ENCODE peak calls at places on chromosomes 6 and 20, in four cellular contexts. W is spleen, Y is A549, P is psoas muscle. H is an unnamed sample.

GRCh38 chr6:79544299-79544927 is 7.2 kb upstream of the LCA5 start:
- DNase-seq in Y (no peak), W (no peak), P (no peak), H (no peak)

GRCh38 chr6:4961322-4962168 is 42.3 kb downstream of the RPP40 start:
- DNase-seq in P (no peak), W (no peak), Y (no peak), H (no peak)

GRCh38 chr6:117110737-117111136 is 154.6 kb upstream of the VGLL2 start:
- DNase-seq in W (no peak), Y (no peak), P (peak), H (no peak)

GRCh38 chr20:8082025-8082424 is 50.0 kb upstream of the PLCB1 start:
- DNase-seq in W (no peak), Y (peak), P (no peak), H (peak)

GRCh38 chr6:133754298-133754697 is 134.6 kb upstream of the TCF21 start:
- DNase-seq in W (no peak), Y (no peak), P (no peak), H (no peak)

GRCh38 chr20:41255655-41256054 is 61.9 kb downstream of the ZHX3 start:
- DNase-seq in P (no peak), Y (no peak), W (no peak), H (no peak)

GRCh38 chr6:3778701-3779573 is 27.4 kb upstream of the PXDC1 start:
- DNase-seq in Y (no peak), W (no peak), P (no peak), H (no peak)

GRCh38 chr20:63774348-63774735 is 34.8 kb downstream of the SLC2A4RG start:
- DNase-seq in W (peak), Y (no peak), P (no peak), H (no peak)

GRCh38 chr6:166307082-166307980 is 861 bp downstream of the PRR18 start:
- DNase-seq in P (no peak), W (peak), Y (no peak), H (no peak)

GRCh38 chr6:50655848-50656453 is 57.4 kb upstream of the TFAP2D start:
- DNase-seq in Y (peak), P (no peak), W (no peak), H (no peak)

GRCh38 chr6:109925060-109925459 is 53.1 kb upstream of the GPR6 start:
- DNase-seq in Y (no peak), P (no peak), W (no peak), H (no peak)

GRCh38 chr6:17932362-17932852 is 55.0 kb downstream of the KIF13A start:
- DNase-seq in Y (peak), P (no peak), W (no peak), H (no peak)

GRCh38 chr6:7725849-7726415 is at the start of gene BMP6:
- DNase-seq in W (peak), Y (peak), P (peak), H (peak)

DNA sequence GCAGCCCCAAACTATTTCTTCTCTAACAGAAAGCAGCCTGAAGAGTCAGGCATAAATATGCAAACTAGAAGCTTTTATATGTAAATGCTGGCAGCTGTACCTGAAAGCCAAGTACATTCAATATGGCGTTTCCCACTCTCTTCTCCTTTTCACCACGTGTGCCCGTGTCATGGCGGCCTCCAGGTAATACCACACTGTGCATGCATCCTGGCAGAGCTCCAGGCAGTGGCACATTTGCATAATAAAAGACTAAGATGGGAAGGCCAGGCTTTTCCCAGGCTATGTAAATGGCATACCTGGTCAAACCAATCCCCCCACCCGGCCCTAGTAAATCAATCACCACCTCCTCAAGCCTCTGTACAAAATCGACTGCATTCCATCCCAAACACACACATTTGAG is 120.6 kb downstream of the MMUT start:
- DNase-seq in Y (no peak), W (no peak), P (no peak), H (peak)
- H3K4me3 ChIP-seq in Y (no peak), W (no peak), P (no peak), H (no peak)

GRCh38 chr20:59832406-59833156 is 100.9 kb downstream of the SYCP2 start:
- DNase-seq in Y (no peak), W (peak), P (peak), H (no peak)

GRCh38 chr20:59837623-59838394 is 95.6 kb downstream of the SYCP2 start:
- DNase-seq in Y (no peak), P (no peak), W (no peak), H (no peak)

GRCh38 chr20:59835057-59835447 is 98.4 kb downstream of the SYCP2 start:
- DNase-seq in P (no peak), Y (no peak), W (peak), H (no peak)

GRCh38 chr20:59836768-59837167 is 96.7 kb downstream of the SYCP2 start:
- DNase-seq in Y (no peak), P (no peak), W (no peak), H (no peak)

GRCh38 chr20:59835448-59836395 is 97.7 kb downstream of the SYCP2 start:
- DNase-seq in Y (no peak), P (no peak), W (peak), H (peak)
- H3K4me3 ChIP-seq in Y (no peak), P (peak), W (no peak), H (no peak)

GRCh38 chr6:149035806-149036205 is 281.7 kb upstream of the TAB2 start:
- DNase-seq in Y (no peak), P (no peak), W (no peak), H (no peak)

GRCh38 chr6:149031545-149032317 is 284.9 kb downstream of the UST start:
- DNase-seq in W (no peak), P (no peak), Y (peak), H (no peak)

GRCh38 chr6:149033454-149034241 is 283.9 kb upstream of the TAB2 start:
- DNase-seq in P (no peak), Y (no peak), W (no peak), H (no peak)

GRCh38 chr6:149032318-149032598 is 285.3 kb upstream of the TAB2 start:
- DNase-seq in W (no peak), Y (no peak), P (no peak), H (no peak)

DNA sequence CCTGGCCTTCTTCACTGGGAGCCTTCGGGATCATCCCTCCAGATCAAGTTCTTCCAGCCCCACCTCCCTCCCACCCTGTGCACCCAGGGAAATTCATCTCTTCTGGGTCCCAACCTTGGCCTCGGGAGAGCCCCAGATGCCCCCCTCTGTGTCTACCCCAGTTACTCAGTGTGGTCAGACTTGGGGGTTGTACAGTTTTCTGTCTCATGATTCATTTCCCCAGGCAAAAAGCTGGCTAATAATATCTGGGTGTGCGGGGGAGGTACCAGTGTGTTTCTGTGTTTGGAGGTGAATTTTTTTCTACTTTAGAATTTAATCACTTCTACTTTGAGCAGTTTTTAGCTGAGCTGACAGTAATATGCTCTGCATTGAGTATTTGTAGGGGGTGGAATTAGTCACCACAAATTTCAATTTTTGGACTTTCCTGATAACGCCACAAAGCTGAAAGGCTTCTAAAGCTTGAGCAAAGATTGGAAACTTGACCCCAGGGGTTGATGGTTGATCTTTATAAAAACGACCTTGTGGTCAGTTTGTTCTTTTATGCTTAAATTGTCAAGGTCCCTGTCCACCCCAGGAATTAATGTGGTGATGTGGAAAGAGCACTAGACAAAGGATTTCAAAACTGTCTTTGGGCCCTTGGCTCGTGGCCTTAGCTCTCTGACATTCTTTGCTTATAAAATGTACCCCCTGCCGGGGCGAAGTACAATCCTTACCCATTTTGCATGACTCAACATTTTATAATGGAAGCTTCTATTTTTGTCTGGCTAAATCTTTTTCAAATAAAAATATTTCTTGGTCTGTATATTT is 284.7 kb upstream of the TAB2 start:
- DNase-seq in P (no peak), Y (peak), W (no peak), H (peak)
- H3K4me3 ChIP-seq in P (no peak), Y (peak), W (no peak), H (no peak)

DNA sequence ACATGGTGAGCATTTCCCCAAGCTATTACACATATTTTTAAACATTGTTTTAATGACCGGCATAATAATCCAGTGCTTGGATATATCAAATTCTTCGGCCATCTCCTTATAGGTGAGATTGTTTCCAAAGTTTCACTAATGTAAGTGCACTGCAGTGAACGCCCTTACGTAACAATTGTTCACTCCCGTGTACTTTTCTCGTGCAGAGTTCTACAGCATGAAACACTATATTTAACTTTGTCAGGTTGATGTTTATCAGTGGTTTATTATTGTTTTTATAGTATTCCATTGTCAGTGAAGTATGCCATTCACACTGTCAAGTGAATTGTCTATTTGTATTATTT is 3.4 kb upstream of the GZF1 start:
- DNase-seq in Y (no peak), W (no peak), P (no peak), H (no peak)
- H3K4me3 ChIP-seq in Y (peak), W (peak), P (peak), H (peak)

GRCh38 chr20:10313701-10314100 is 95.1 kb downstream of the SNAP25 start:
- DNase-seq in Y (no peak), W (no peak), P (no peak), H (no peak)
- H3K4me3 ChIP-seq in Y (no peak), W (no peak), P (no peak), H (no peak)

GRCh38 chr6:169406034-169406433 is 152.4 kb upstream of the THBS2 start:
- DNase-seq in P (no peak), Y (no peak), W (no peak), H (no peak)

GRCh38 chr6:169407338-169407737 is 153.7 kb upstream of the THBS2 start:
- DNase-seq in Y (no peak), P (no peak), W (no peak), H (no peak)

GRCh38 chr6:169404828-169405227 is 151.2 kb upstream of the THBS2 start:
- DNase-seq in Y (no peak), P (no peak), W (no peak), H (no peak)

GRCh38 chr6:169409742-169410312 is 156.2 kb upstream of the THBS2 start:
- DNase-seq in Y (peak), P (no peak), W (no peak), H (no peak)

GRCh38 chr6:169406794-169407193 is 153.1 kb upstream of the THBS2 start:
- DNase-seq in W (no peak), P (no peak), Y (no peak), H (no peak)
- H3K4me3 ChIP-seq in W (no peak), P (no peak), Y (no peak), H (no peak)

GRCh38 chr20:3794701-3795420 is 1.2 kb upstream of the CDC25B start:
- DNase-seq in Y (no peak), W (peak), P (peak), H (no peak)
- H3K4me3 ChIP-seq in Y (peak), W (peak), P (peak), H (no peak)